ENCODE peak calls at places on chromosomes 7 and 10, in nine cellular contexts. One of them, this sample, is unnamed. For H3K27me3, the result is how much of the 10 kb centered on the place peaks cover.

GRCh38 chr7:13276977-13277376 is 589.5 kb downstream of the ARL4A start:
- DNase-seq in neural progenitor cell: peak
- DNase-seq in breast epithelium: no peak
- DNase-seq in HepG2: no peak
- DNase-seq in ovary: no peak
- DNase-seq in heart right ventricle: no peak
- DNase-seq in PC-9: no peak
- DNase-seq in GM23248: peak
- DNase-seq in CD8-positive, alpha-beta memory T cell: no peak
- DNase-seq in this sample: no peak

GRCh38 chr10:45201271-45201670 is 114.1 kb downstream of the OR13A1 start:
- DNase-seq in neural progenitor cell: no peak
- DNase-seq in breast epithelium: no peak
- DNase-seq in HepG2: no peak
- DNase-seq in ovary: no peak
- DNase-seq in heart right ventricle: no peak
- DNase-seq in PC-9: no peak
- DNase-seq in GM23248: no peak
- DNase-seq in CD8-positive, alpha-beta memory T cell: no peak
- DNase-seq in this sample: no peak

GRCh38 chr7:74318043-74318442 is 28.8 kb downstream of the CLIP2 start:
- DNase-seq in neural progenitor cell: no peak
- DNase-seq in breast epithelium: no peak
- DNase-seq in HepG2: no peak
- DNase-seq in ovary: no peak
- DNase-seq in heart right ventricle: no peak
- DNase-seq in PC-9: no peak
- DNase-seq in GM23248: no peak
- DNase-seq in CD8-positive, alpha-beta memory T cell: no peak
- DNase-seq in this sample: no peak

GRCh38 chr7:50832744-50833143 is 50.0 kb upstream of the GRB10 start:
- DNase-seq in neural progenitor cell: no peak
- DNase-seq in breast epithelium: no peak
- DNase-seq in HepG2: no peak
- DNase-seq in ovary: no peak
- DNase-seq in heart right ventricle: no peak
- DNase-seq in PC-9: peak
- DNase-seq in GM23248: peak
- DNase-seq in CD8-positive, alpha-beta memory T cell: no peak
- DNase-seq in this sample: no peak

GRCh38 chr7:80134105-80134535 is 511 bp upstream of the GNAI1 start:
- DNase-seq in neural progenitor cell: no peak
- DNase-seq in breast epithelium: no peak
- DNase-seq in HepG2: no peak
- DNase-seq in ovary: no peak
- DNase-seq in heart right ventricle: no peak
- DNase-seq in PC-9: no peak
- DNase-seq in GM23248: no peak
- DNase-seq in CD8-positive, alpha-beta memory T cell: no peak
- DNase-seq in this sample: peak

GRCh38 chr7:158443014-158443687 is 144.5 kb downstream of the PTPRN2 start:
- DNase-seq in neural progenitor cell: no peak
- DNase-seq in breast epithelium: no peak
- DNase-seq in HepG2: no peak
- DNase-seq in ovary: no peak
- DNase-seq in heart right ventricle: no peak
- DNase-seq in PC-9: no peak
- DNase-seq in GM23248: no peak
- DNase-seq in CD8-positive, alpha-beta memory T cell: no peak
- DNase-seq in this sample: no peak

GRCh38 chr7:127897704-127898454 is 133.4 kb downstream of the LRRC4 start:
- DNase-seq in neural progenitor cell: no peak
- DNase-seq in breast epithelium: no peak
- DNase-seq in HepG2: no peak
- DNase-seq in ovary: no peak
- DNase-seq in heart right ventricle: no peak
- DNase-seq in PC-9: no peak
- DNase-seq in GM23248: peak
- DNase-seq in CD8-positive, alpha-beta memory T cell: no peak
- DNase-seq in this sample: no peak

GRCh38 chr10:43287056-43288007 is 20.5 kb upstream of the RASGEF1A start:
- DNase-seq in neural progenitor cell: no peak
- DNase-seq in breast epithelium: peak
- DNase-seq in HepG2: no peak
- DNase-seq in ovary: no peak
- DNase-seq in heart right ventricle: no peak
- DNase-seq in PC-9: peak
- DNase-seq in GM23248: peak
- DNase-seq in CD8-positive, alpha-beta memory T cell: peak
- DNase-seq in this sample: peak

GRCh38 chr10:24205846-24206245 is 3.1 kb upstream of the KIAA1217 start:
- DNase-seq in neural progenitor cell: no peak
- DNase-seq in breast epithelium: no peak
- DNase-seq in HepG2: no peak
- DNase-seq in ovary: no peak
- DNase-seq in heart right ventricle: no peak
- DNase-seq in PC-9: no peak
- DNase-seq in GM23248: peak
- DNase-seq in CD8-positive, alpha-beta memory T cell: no peak
- DNase-seq in this sample: no peak

GRCh38 chr10:130864951-130865350 is 446.6 kb downstream of the TCERG1L start:
- DNase-seq in neural progenitor cell: no peak
- DNase-seq in breast epithelium: no peak
- DNase-seq in HepG2: no peak
- DNase-seq in ovary: no peak
- DNase-seq in heart right ventricle: no peak
- DNase-seq in PC-9: no peak
- DNase-seq in GM23248: no peak
- DNase-seq in CD8-positive, alpha-beta memory T cell: no peak
- DNase-seq in this sample: no peak

GRCh38 chr7:55538538-55538937 is 33.8 kb downstream of the VOPP1 start:
- DNase-seq in neural progenitor cell: no peak
- DNase-seq in breast epithelium: no peak
- DNase-seq in HepG2: no peak
- DNase-seq in ovary: no peak
- DNase-seq in heart right ventricle: no peak
- DNase-seq in PC-9: no peak
- DNase-seq in GM23248: peak
- DNase-seq in CD8-positive, alpha-beta memory T cell: no peak
- DNase-seq in this sample: no peak

GRCh38 chr7:20190588-20190987 is 26.6 kb downstream of the MACC1 start:
- DNase-seq in neural progenitor cell: no peak
- DNase-seq in breast epithelium: no peak
- DNase-seq in HepG2: no peak
- DNase-seq in ovary: no peak
- DNase-seq in heart right ventricle: no peak
- DNase-seq in PC-9: no peak
- DNase-seq in GM23248: no peak
- DNase-seq in CD8-positive, alpha-beta memory T cell: no peak
- DNase-seq in this sample: no peak

GRCh38 chr10:47166405-47166777 is 133.6 kb upstream of the GDF10 start:
- DNase-seq in neural progenitor cell: no peak
- DNase-seq in breast epithelium: no peak
- DNase-seq in HepG2: no peak
- DNase-seq in ovary: no peak
- DNase-seq in heart right ventricle: no peak
- DNase-seq in PC-9: no peak
- DNase-seq in GM23248: no peak
- DNase-seq in CD8-positive, alpha-beta memory T cell: no peak
- DNase-seq in this sample: no peak

GRCh38 chr7:92682324-92682723 is 92.1 kb upstream of the FAM133B start:
- DNase-seq in neural progenitor cell: no peak
- DNase-seq in breast epithelium: no peak
- DNase-seq in HepG2: peak
- DNase-seq in ovary: no peak
- DNase-seq in heart right ventricle: no peak
- DNase-seq in PC-9: no peak
- DNase-seq in GM23248: no peak
- DNase-seq in CD8-positive, alpha-beta memory T cell: no peak
- DNase-seq in this sample: no peak

GRCh38 chr10:124705021-124705740 is 39.0 kb downstream of the FAM53B start:
- DNase-seq in neural progenitor cell: no peak
- DNase-seq in breast epithelium: no peak
- DNase-seq in HepG2: no peak
- DNase-seq in ovary: peak
- DNase-seq in heart right ventricle: no peak
- DNase-seq in PC-9: no peak
- DNase-seq in GM23248: no peak
- DNase-seq in CD8-positive, alpha-beta memory T cell: peak
- DNase-seq in this sample: no peak

GRCh38 chr10:124704428-124704805 is 39.8 kb downstream of the FAM53B start:
- DNase-seq in neural progenitor cell: no peak
- DNase-seq in breast epithelium: no peak
- DNase-seq in HepG2: no peak
- DNase-seq in ovary: peak
- DNase-seq in heart right ventricle: no peak
- DNase-seq in PC-9: no peak
- DNase-seq in GM23248: no peak
- DNase-seq in CD8-positive, alpha-beta memory T cell: peak
- DNase-seq in this sample: no peak

GRCh38 chr10:124703778-124704427 is 40.3 kb downstream of the FAM53B start:
- DNase-seq in neural progenitor cell: no peak
- DNase-seq in breast epithelium: peak
- DNase-seq in HepG2: no peak
- DNase-seq in ovary: peak
- DNase-seq in heart right ventricle: peak
- DNase-seq in PC-9: no peak
- DNase-seq in GM23248: no peak
- DNase-seq in CD8-positive, alpha-beta memory T cell: peak
- DNase-seq in this sample: no peak

GRCh38 chr10:124701881-124702656 is 42.1 kb downstream of the FAM53B start:
- DNase-seq in neural progenitor cell: no peak
- DNase-seq in breast epithelium: no peak
- DNase-seq in HepG2: no peak
- DNase-seq in ovary: peak
- DNase-seq in heart right ventricle: peak
- DNase-seq in PC-9: no peak
- DNase-seq in GM23248: no peak
- DNase-seq in CD8-positive, alpha-beta memory T cell: peak
- DNase-seq in this sample: no peak

GRCh38 chr10:124703372-124703771 is 40.8 kb downstream of the FAM53B start:
- DNase-seq in neural progenitor cell: no peak
- DNase-seq in breast epithelium: no peak
- DNase-seq in HepG2: no peak
- DNase-seq in ovary: peak
- DNase-seq in heart right ventricle: no peak
- DNase-seq in PC-9: no peak
- DNase-seq in GM23248: no peak
- DNase-seq in CD8-positive, alpha-beta memory T cell: no peak
- DNase-seq in this sample: no peak
- H3K27ac ChIP-seq in neural progenitor cell: no peak
- H3K27ac ChIP-seq in breast epithelium: peak
- H3K27ac ChIP-seq in HepG2: no peak
- H3K27ac ChIP-seq in ovary: peak
- H3K27ac ChIP-seq in heart right ventricle: peak
- H3K27ac ChIP-seq in PC-9: no peak
- H3K27ac ChIP-seq in GM23248: no peak
- H3K27ac ChIP-seq in CD8-positive, alpha-beta memory T cell: no peak
- H3K27ac ChIP-seq in this sample: peak

GRCh38 chr10:117496031-117496430 is 46.5 kb upstream of the EMX2 start:
- DNase-seq in neural progenitor cell: no peak
- DNase-seq in breast epithelium: no peak
- DNase-seq in HepG2: no peak
- DNase-seq in ovary: no peak
- DNase-seq in heart right ventricle: no peak
- DNase-seq in PC-9: no peak
- DNase-seq in GM23248: no peak
- DNase-seq in CD8-positive, alpha-beta memory T cell: no peak
- DNase-seq in this sample: no peak
- H3K27me3 ChIP-seq in neural progenitor cell: under half
- H3K27me3 ChIP-seq in breast epithelium: under half
- H3K27me3 ChIP-seq in HepG2: under half
- H3K27me3 ChIP-seq in ovary: under half
- H3K27me3 ChIP-seq in heart right ventricle: under half
- H3K27me3 ChIP-seq in PC-9: under half
- H3K27me3 ChIP-seq in GM23248: under half
- H3K27me3 ChIP-seq in CD8-positive, alpha-beta memory T cell: under half
- H3K27me3 ChIP-seq in this sample: under half

GRCh38 chr7:144824360-144824759 is 11.5 kb downstream of the TPK1 start:
- DNase-seq in neural progenitor cell: no peak
- DNase-seq in breast epithelium: no peak
- DNase-seq in HepG2: no peak
- DNase-seq in ovary: no peak
- DNase-seq in heart right ventricle: no peak
- DNase-seq in PC-9: no peak
- DNase-seq in GM23248: peak
- DNase-seq in CD8-positive, alpha-beta memory T cell: no peak
- DNase-seq in this sample: no peak

GRCh38 chr7:144827581-144828139 is 8.2 kb downstream of the TPK1 start:
- DNase-seq in neural progenitor cell: peak
- DNase-seq in breast epithelium: no peak
- DNase-seq in HepG2: no peak
- DNase-seq in ovary: no peak
- DNase-seq in heart right ventricle: no peak
- DNase-seq in PC-9: no peak
- DNase-seq in GM23248: peak
- DNase-seq in CD8-positive, alpha-beta memory T cell: no peak
- DNase-seq in this sample: no peak

GRCh38 chr7:144830024-144830785 is 5.6 kb downstream of the TPK1 start:
- DNase-seq in neural progenitor cell: no peak
- DNase-seq in breast epithelium: no peak
- DNase-seq in HepG2: no peak
- DNase-seq in ovary: no peak
- DNase-seq in heart right ventricle: no peak
- DNase-seq in PC-9: no peak
- DNase-seq in GM23248: peak
- DNase-seq in CD8-positive, alpha-beta memory T cell: no peak
- DNase-seq in this sample: no peak

GRCh38 chr7:144822223-144822622 is 13.6 kb downstream of the TPK1 start:
- DNase-seq in neural progenitor cell: no peak
- DNase-seq in breast epithelium: no peak
- DNase-seq in HepG2: no peak
- DNase-seq in ovary: no peak
- DNase-seq in heart right ventricle: no peak
- DNase-seq in PC-9: no peak
- DNase-seq in GM23248: no peak
- DNase-seq in CD8-positive, alpha-beta memory T cell: no peak
- DNase-seq in this sample: no peak

DNA sequence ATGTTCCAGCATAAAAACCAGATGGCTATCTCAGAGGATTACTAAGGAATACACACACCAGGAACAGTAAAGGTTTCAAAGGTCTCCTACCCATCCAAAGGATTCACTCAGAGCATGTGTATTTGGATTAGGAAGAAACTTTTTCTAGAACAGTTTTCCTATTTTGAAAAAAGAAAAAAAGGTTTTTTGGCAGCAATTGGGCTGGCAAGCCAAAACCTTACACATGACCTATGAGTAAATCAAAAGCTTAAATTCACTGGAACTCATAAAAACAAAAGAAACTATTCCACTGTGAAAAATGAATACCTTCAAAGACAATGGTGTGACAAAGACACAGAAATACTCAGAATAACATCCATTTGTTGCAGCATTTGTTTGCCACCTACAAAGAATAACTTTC is 9.6 kb downstream of the TPK1 start:
- DNase-seq in neural progenitor cell: no peak
- DNase-seq in breast epithelium: no peak
- DNase-seq in HepG2: no peak
- DNase-seq in ovary: no peak
- DNase-seq in heart right ventricle: no peak
- DNase-seq in PC-9: no peak
- DNase-seq in GM23248: peak
- DNase-seq in CD8-positive, alpha-beta memory T cell: no peak
- DNase-seq in this sample: no peak
- H3K4me3 ChIP-seq in neural progenitor cell: no peak
- H3K4me3 ChIP-seq in breast epithelium: no peak
- H3K4me3 ChIP-seq in HepG2: no peak
- H3K4me3 ChIP-seq in ovary: no peak
- H3K4me3 ChIP-seq in heart right ventricle: no peak
- H3K4me3 ChIP-seq in PC-9: no peak
- H3K4me3 ChIP-seq in GM23248: no peak
- H3K4me3 ChIP-seq in CD8-positive, alpha-beta memory T cell: no peak
- H3K4me3 ChIP-seq in this sample: no peak

GRCh38 chr7:27116962-27117686 is 13.4 kb downstream of the HOXA4 start:
- DNase-seq in neural progenitor cell: no peak
- DNase-seq in breast epithelium: no peak
- DNase-seq in HepG2: no peak
- DNase-seq in ovary: no peak
- DNase-seq in heart right ventricle: no peak
- DNase-seq in PC-9: no peak
- DNase-seq in GM23248: no peak
- DNase-seq in CD8-positive, alpha-beta memory T cell: no peak
- DNase-seq in this sample: no peak
- H3K27ac ChIP-seq in neural progenitor cell: no peak
- H3K27ac ChIP-seq in breast epithelium: peak
- H3K27ac ChIP-seq in HepG2: no peak
- H3K27ac ChIP-seq in ovary: no peak
- H3K27ac ChIP-seq in heart right ventricle: no peak
- H3K27ac ChIP-seq in PC-9: peak
- H3K27ac ChIP-seq in GM23248: no peak
- H3K27ac ChIP-seq in CD8-positive, alpha-beta memory T cell: no peak
- H3K27ac ChIP-seq in this sample: no peak